ENCODE peak calls at places on chromosome 10, in nine cellular contexts. A is PC-3, D is hepatocyte, I is ovary, N is gastrocnemius medialis, H is Panc1, R is IMR-90, J is colonic mucosa, X is left ventricle myocardium inferior. M is an unnamed sample. For H3K4me1, the result is how much of the 10 kb centered on the place peaks cover.

GRCh38 chr10:71268751-71269150 is 50.3 kb upstream of the SLC29A3 start:
- DNase-seq in A (no peak), D (no peak), I (no peak), H (no peak), R (peak), J (no peak), N (peak), X (peak), M (peak)

GRCh38 chr10:18104223-18104872 is 35.9 kb upstream of the CACNB2 start:
- DNase-seq in D (peak), I (peak), X (peak), J (peak), H (peak), N (peak), R (peak), A (peak), M (no peak)

GRCh38 chr10:17125316-17125715 is 4.3 kb downstream of the CUBN start:
- DNase-seq in X (no peak), H (no peak), D (no peak), R (no peak), J (no peak), N (no peak), I (no peak), A (no peak), M (no peak)

GRCh38 chr10:71727429-71728217 is 8.0 kb upstream of the C10orf105 start:
- DNase-seq in D (peak), I (peak), R (no peak), X (peak), N (peak), A (peak), H (no peak), J (peak), M (peak)

GRCh38 chr10:35268323-35268722 is 68.0 kb upstream of the CCNY start:
- DNase-seq in A (no peak), D (no peak), R (no peak), N (no peak), X (no peak), J (no peak), I (no peak), H (no peak), M (no peak)

GRCh38 chr10:64873959-64874358 is 1352.8 kb downstream of the REEP3 start:
- DNase-seq in I (no peak), J (no peak), D (no peak), R (no peak), A (no peak), N (no peak), H (no peak), X (no peak), M (no peak)

GRCh38 chr10:132405463-132405991 is 8.5 kb downstream of the PWWP2B start:
- DNase-seq in A (no peak), X (no peak), N (no peak), I (no peak), J (no peak), H (no peak), D (no peak), R (no peak), M (no peak)

GRCh38 chr10:95356-96115 is 39.7 kb upstream of the ZMYND11 start:
- DNase-seq in I (no peak), X (no peak), J (no peak), A (no peak), D (no peak), N (no peak), H (no peak), R (no peak), M (no peak)

GRCh38 chr10:65911431-65911830 is 1014.4 kb upstream of the LRRTM3 start:
- DNase-seq in I (no peak), R (no peak), J (no peak), A (peak), N (no peak), X (no peak), D (no peak), H (no peak), M (no peak)

GRCh38 chr10:116044722-116045374 is 228.2 kb downstream of the GFRA1 start:
- DNase-seq in I (no peak), X (peak), N (peak), H (no peak), D (no peak), R (no peak), A (no peak), J (no peak), M (no peak)

GRCh38 chr10:101892782-101893391 is 49.3 kb upstream of the KCNIP2 start:
- DNase-seq in A (no peak), H (no peak), J (no peak), I (no peak), D (no peak), X (no peak), N (no peak), R (peak), M (no peak)

GRCh38 chr10:122688293-122688989 is 11.2 kb downstream of the C10orf120 start:
- DNase-seq in A (peak), N (no peak), X (peak), H (no peak), D (peak), J (no peak), R (no peak), I (no peak), M (no peak)
- TF ChIP-seq CTCF in A (no peak), N (no peak), X (peak), H (peak), D (no peak), J (no peak), R (no peak), I (no peak), M (peak)

GRCh38 chr10:61939575-61940301 is 38.2 kb downstream of the ARID5B start:
- DNase-seq in I (no peak), A (peak), H (peak), J (no peak), N (no peak), D (no peak), X (no peak), R (peak), M (no peak)
- H3K4me1 ChIP-seq in I (under half), A (half or more), H (half or more), J (under half), N (under half), D (half or more), X (under half), R (under half), M (under half)

DNA sequence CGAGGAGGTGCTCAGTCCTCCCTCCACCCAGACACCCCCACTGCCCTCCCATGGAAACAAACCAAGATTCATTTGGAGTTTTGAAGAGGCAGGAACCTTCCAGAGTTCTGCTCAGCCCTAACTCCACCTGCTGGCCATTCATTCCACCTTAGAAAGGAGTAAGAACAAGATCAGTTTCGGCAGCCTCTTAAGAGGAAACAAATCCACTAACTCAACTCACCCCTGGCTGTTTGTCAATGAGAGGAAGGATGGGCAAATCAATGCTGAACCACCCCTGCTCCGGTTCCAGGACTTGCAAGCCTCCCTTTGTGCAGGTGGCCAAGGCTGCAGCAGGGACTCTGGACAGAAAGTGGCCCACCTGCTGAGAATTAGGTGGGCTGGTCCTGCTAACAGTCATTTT is 26.2 kb downstream of the CCDC3 start:
- DNase-seq in I (no peak), H (no peak), D (peak), X (no peak), R (no peak), J (no peak), N (no peak), A (peak), M (no peak)
- TF ChIP-seq CTCF in I (no peak), H (peak), D (peak), X (peak), R (no peak), J (no peak), N (no peak), A (peak), M (no peak)

DNA sequence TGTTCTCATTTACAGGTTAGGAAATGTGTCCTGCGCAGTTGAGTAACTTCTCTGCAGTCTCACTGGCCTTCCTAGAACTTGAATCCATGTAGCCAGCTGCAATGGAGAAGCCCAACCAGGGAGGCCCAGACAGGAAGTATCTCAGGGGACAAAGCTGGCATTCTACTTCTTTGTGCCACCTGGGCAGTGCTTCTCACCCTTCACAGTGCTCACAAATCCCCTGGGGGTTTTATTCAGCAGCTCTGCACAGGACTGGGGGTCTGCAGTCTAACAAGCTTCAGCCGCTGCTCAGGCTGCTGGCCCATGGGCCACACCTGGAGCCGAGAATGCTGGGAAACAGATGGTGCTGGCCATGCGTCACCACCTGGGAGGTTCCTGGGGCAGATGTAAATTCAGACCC is 192.8 kb upstream of the GDF10 start:
- DNase-seq in J (no peak), N (no peak), D (no peak), X (no peak), A (no peak), H (no peak), R (no peak), I (no peak), M (no peak)
- H3K4me1 ChIP-seq in J (under half), N (under half), D (under half), X (under half), A (under half), H (under half), R (under half), I (under half), M (under half)

M was measured in left lung.